ENCODE peak calls at places on chromosomes 13 and 19, in seven cellular contexts. One of them, this sample, is unnamed. For H3K36me3, the result is how much of the 10 kb centered on the place peaks cover.

GRCh38 chr13:74200081-74200480 is 65.9 kb upstream of the KLF12 start:
- DNase-seq in MM.1S: no peak
- DNase-seq in HCT116: no peak
- DNase-seq in hepatocyte: no peak
- DNase-seq in GM23338: no peak
- DNase-seq in GM23248: peak
- DNase-seq in PC-3: no peak
- DNase-seq in this sample: no peak

GRCh38 chr13:94079876-94080275 is 399.6 kb downstream of the DCT start:
- DNase-seq in MM.1S: no peak
- DNase-seq in HCT116: no peak
- DNase-seq in hepatocyte: no peak
- DNase-seq in GM23338: no peak
- DNase-seq in GM23248: peak
- DNase-seq in PC-3: no peak
- DNase-seq in this sample: no peak

GRCh38 chr19:46670874-46671273 is 9.9 kb upstream of the DACT3 start:
- DNase-seq in MM.1S: no peak
- DNase-seq in HCT116: no peak
- DNase-seq in hepatocyte: no peak
- DNase-seq in GM23338: no peak
- DNase-seq in GM23248: peak
- DNase-seq in PC-3: peak
- DNase-seq in this sample: no peak

GRCh38 chr13:109741966-109742365 is 44.4 kb downstream of the IRS2 start:
- DNase-seq in MM.1S: no peak
- DNase-seq in HCT116: no peak
- DNase-seq in hepatocyte: no peak
- DNase-seq in GM23338: no peak
- DNase-seq in GM23248: no peak
- DNase-seq in PC-3: no peak
- DNase-seq in this sample: no peak

GRCh38 chr13:43757266-43757665 is 29.5 kb downstream of the ENOX1 start:
- DNase-seq in MM.1S: peak
- DNase-seq in HCT116: no peak
- DNase-seq in hepatocyte: no peak
- DNase-seq in GM23338: no peak
- DNase-seq in GM23248: no peak
- DNase-seq in PC-3: no peak
- DNase-seq in this sample: no peak

GRCh38 chr13:109126973-109127615 is 497.7 kb downstream of the MYO16 start:
- DNase-seq in MM.1S: no peak
- DNase-seq in HCT116: no peak
- DNase-seq in hepatocyte: no peak
- DNase-seq in GM23338: no peak
- DNase-seq in GM23248: no peak
- DNase-seq in PC-3: no peak
- DNase-seq in this sample: peak

GRCh38 chr13:109545964-109546363 is 240.4 kb downstream of the IRS2 start:
- DNase-seq in MM.1S: no peak
- DNase-seq in HCT116: no peak
- DNase-seq in hepatocyte: no peak
- DNase-seq in GM23338: peak
- DNase-seq in GM23248: no peak
- DNase-seq in PC-3: no peak
- DNase-seq in this sample: peak

GRCh38 chr19:10238172-10238783 is 7.1 kb upstream of the S1PR2 start:
- DNase-seq in MM.1S: no peak
- DNase-seq in HCT116: no peak
- DNase-seq in hepatocyte: peak
- DNase-seq in GM23338: no peak
- DNase-seq in GM23248: peak
- DNase-seq in PC-3: peak
- DNase-seq in this sample: no peak

GRCh38 chr13:20301391-20302071 is 69.4 kb upstream of the GJB6 start:
- DNase-seq in MM.1S: no peak
- DNase-seq in HCT116: no peak
- DNase-seq in hepatocyte: no peak
- DNase-seq in GM23338: peak
- DNase-seq in GM23248: peak
- DNase-seq in PC-3: no peak
- DNase-seq in this sample: peak

GRCh38 chr19:38729653-38730469 is 14.4 kb downstream of the CAPN12 start:
- DNase-seq in MM.1S: peak
- DNase-seq in HCT116: peak
- DNase-seq in hepatocyte: peak
- DNase-seq in GM23338: peak
- DNase-seq in GM23248: peak
- DNase-seq in PC-3: peak
- DNase-seq in this sample: peak

GRCh38 chr13:105611424-105611823 is 924.0 kb downstream of the EFNB2 start:
- DNase-seq in MM.1S: no peak
- DNase-seq in HCT116: no peak
- DNase-seq in hepatocyte: no peak
- DNase-seq in GM23338: peak
- DNase-seq in GM23248: no peak
- DNase-seq in PC-3: no peak
- DNase-seq in this sample: no peak

GRCh38 chr19:46537136-46538097 is 41.8 kb upstream of the PNMA8B start:
- DNase-seq in MM.1S: peak
- DNase-seq in HCT116: no peak
- DNase-seq in hepatocyte: peak
- DNase-seq in GM23338: peak
- DNase-seq in GM23248: peak
- DNase-seq in PC-3: peak
- DNase-seq in this sample: peak

GRCh38 chr13:57123660-57124059 is 17.1 kb upstream of the PRR20A start:
- DNase-seq in MM.1S: no peak
- DNase-seq in HCT116: no peak
- DNase-seq in hepatocyte: no peak
- DNase-seq in GM23338: no peak
- DNase-seq in GM23248: no peak
- DNase-seq in PC-3: no peak
- DNase-seq in this sample: no peak

GRCh38 chr13:98252931-98253470 is 75.9 kb upstream of the RNF113B start:
- DNase-seq in MM.1S: no peak
- DNase-seq in HCT116: peak
- DNase-seq in hepatocyte: peak
- DNase-seq in GM23338: no peak
- DNase-seq in GM23248: peak
- DNase-seq in PC-3: no peak
- DNase-seq in this sample: no peak

GRCh38 chr13:104571161-104571889 is 1505.1 kb upstream of the SLC10A2 start:
- DNase-seq in MM.1S: peak
- DNase-seq in HCT116: peak
- DNase-seq in hepatocyte: peak
- DNase-seq in GM23338: peak
- DNase-seq in GM23248: peak
- DNase-seq in PC-3: peak
- DNase-seq in this sample: peak

GRCh38 chr13:22412452-22412851 is 741.6 kb downstream of the FGF9 start:
- DNase-seq in MM.1S: no peak
- DNase-seq in HCT116: no peak
- DNase-seq in hepatocyte: no peak
- DNase-seq in GM23338: no peak
- DNase-seq in GM23248: no peak
- DNase-seq in PC-3: no peak
- DNase-seq in this sample: no peak

GRCh38 chr19:44807652-44808462 is 1.0 kb upstream of the BCAM start:
- DNase-seq in MM.1S: no peak
- DNase-seq in HCT116: peak
- DNase-seq in hepatocyte: peak
- DNase-seq in GM23338: peak
- DNase-seq in GM23248: peak
- DNase-seq in PC-3: peak
- DNase-seq in this sample: peak

GRCh38 chr19:54431255-54431838 is 16.1 kb downstream of the TTYH1 start:
- DNase-seq in MM.1S: no peak
- DNase-seq in HCT116: peak
- DNase-seq in hepatocyte: no peak
- DNase-seq in GM23338: no peak
- DNase-seq in GM23248: no peak
- DNase-seq in PC-3: peak
- DNase-seq in this sample: no peak

GRCh38 chr19:54123682-54124081 is 8.1 kb downstream of the PRPF31 start:
- DNase-seq in MM.1S: no peak
- DNase-seq in HCT116: no peak
- DNase-seq in hepatocyte: no peak
- DNase-seq in GM23338: no peak
- DNase-seq in GM23248: no peak
- DNase-seq in PC-3: no peak
- DNase-seq in this sample: no peak

DNA sequence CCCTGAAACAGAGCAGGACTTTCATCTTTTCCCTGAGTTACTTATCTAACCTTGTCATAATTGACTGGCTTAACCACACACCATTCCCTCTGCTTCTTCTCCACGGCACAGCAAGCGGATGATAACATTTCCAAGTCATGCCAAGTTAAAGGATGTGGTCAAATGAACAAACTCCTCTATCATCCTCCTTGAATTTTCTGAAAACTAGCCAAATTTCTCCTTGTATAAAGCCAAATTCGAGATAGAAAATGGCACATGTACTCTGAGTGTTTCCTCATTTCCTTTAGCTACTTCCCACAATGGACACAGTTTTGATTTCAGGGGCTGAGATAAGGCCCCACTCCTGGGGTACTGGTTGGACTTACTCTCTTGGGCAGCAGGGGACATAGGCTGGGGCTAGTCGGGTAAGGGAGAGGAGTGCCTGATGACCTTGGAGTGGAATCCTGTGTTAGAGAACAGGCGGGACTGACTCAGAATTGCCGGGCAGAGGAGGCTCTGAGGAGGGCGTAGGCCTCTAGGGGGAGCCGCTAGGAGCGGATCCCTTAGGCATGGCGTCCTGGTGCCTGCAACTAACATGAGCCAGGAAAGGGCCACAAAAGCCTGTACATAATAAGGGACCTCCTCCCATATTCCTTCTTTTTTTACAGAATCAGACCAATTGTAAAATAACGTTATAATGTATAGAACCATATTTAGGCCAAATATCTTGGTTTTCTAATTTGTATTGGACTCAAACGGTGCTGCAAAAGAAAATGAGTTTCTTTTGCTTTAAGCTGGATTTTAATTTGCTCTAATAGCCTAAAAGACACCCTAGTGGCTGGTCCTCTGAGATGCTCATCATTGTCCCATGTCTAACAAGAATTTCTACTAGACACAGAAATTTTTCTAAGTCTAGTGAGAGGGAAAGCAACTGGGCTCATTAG is 20.4 kb upstream of the TMTC4 start:
- DNase-seq in MM.1S: no peak
- DNase-seq in HCT116: peak
- DNase-seq in hepatocyte: peak
- DNase-seq in GM23338: peak
- DNase-seq in GM23248: peak
- DNase-seq in PC-3: peak
- DNase-seq in this sample: peak
- TF ChIP-seq EZH2phosphoT487 in MM.1S: no peak
- TF ChIP-seq EZH2phosphoT487 in HCT116: no peak
- TF ChIP-seq EZH2phosphoT487 in hepatocyte: no peak
- TF ChIP-seq EZH2phosphoT487 in GM23338: no peak
- TF ChIP-seq EZH2phosphoT487 in GM23248: no peak
- TF ChIP-seq EZH2phosphoT487 in PC-3: no peak
- TF ChIP-seq EZH2phosphoT487 in this sample: no peak

DNA sequence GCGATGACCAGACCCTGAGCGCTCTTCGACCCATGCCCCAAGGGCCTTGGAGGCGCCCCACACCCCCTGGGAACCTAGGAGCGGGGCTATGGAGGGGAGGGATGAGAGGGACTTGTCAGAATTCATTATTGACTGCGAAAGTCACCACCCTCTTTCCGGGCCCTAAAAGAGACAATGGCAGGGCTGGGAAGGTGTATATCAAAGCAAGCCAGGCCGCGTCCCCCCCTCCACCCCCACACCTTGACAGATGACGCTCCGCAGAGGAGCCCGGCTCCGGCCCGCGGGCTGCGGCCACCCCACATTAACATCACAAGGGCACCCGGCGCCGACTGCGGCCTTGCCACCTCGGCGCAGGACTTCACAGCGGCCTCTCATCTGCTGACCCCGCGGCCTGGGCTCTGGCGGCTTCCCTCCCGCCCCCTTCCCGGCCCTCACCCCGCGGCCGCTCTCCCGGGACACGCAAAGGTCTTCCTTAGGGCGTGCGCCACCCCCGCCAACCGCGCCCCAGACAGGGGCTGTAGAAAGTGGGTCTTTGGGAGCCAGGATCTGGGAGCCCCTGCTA is 2.4 kb downstream of the CDX2 start:
- DNase-seq in MM.1S: no peak
- DNase-seq in HCT116: no peak
- DNase-seq in hepatocyte: no peak
- DNase-seq in GM23338: peak
- DNase-seq in GM23248: no peak
- DNase-seq in PC-3: no peak
- DNase-seq in this sample: peak
- TF ChIP-seq EZH2 in MM.1S: no peak
- TF ChIP-seq EZH2 in HCT116: no peak
- TF ChIP-seq EZH2 in hepatocyte: no peak
- TF ChIP-seq EZH2 in GM23338: peak
- TF ChIP-seq EZH2 in GM23248: no peak
- TF ChIP-seq EZH2 in PC-3: no peak
- TF ChIP-seq EZH2 in this sample: peak

DNA sequence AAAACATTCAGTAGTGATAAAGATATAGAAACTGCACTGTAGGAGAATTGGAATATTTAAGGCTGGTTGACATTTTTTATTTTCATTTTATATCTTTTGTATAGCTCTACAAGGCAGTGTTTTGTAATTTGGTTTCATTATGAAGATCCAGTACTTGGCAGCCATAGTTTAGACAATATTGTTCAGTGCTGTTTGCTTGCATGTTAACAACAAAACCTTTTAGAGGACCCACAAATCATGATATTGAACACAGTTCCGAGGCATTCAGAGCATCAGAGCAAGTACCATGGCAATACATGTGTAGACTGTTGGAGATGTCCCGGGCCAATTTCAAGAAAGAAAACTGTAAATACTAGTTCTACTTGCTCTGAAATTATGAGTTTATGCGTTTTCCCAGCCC is 25.6 kb upstream of the GARRE1 start:
- DNase-seq in MM.1S: no peak
- DNase-seq in HCT116: no peak
- DNase-seq in hepatocyte: no peak
- DNase-seq in GM23338: no peak
- DNase-seq in GM23248: no peak
- DNase-seq in PC-3: no peak
- DNase-seq in this sample: no peak
- H3K36me3 ChIP-seq in MM.1S: under half
- H3K36me3 ChIP-seq in HCT116: under half
- H3K36me3 ChIP-seq in hepatocyte: under half
- H3K36me3 ChIP-seq in GM23338: under half
- H3K36me3 ChIP-seq in GM23248: under half
- H3K36me3 ChIP-seq in PC-3: under half
- H3K36me3 ChIP-seq in this sample: under half

DNA sequence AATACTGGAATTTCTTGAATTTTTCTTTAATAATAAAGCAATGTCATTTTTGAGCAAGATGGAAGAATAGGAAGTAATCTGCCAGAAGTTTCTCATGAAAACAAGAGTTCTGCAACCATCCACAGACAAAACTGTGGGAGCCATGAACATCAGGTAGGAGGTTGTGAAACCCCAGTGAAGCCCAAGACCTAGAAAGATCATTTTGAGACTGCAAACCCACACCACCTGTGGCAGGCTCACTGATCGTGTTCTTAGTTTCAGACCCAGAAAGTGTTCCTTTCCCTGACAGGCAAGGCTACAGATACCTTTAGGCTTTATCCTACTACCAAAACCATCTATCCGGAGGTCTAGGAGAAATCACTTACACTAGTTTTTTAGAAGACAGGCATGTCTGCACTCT is 2189.8 kb upstream of the PCDH20 start:
- DNase-seq in MM.1S: no peak
- DNase-seq in HCT116: no peak
- DNase-seq in hepatocyte: no peak
- DNase-seq in GM23338: no peak
- DNase-seq in GM23248: no peak
- DNase-seq in PC-3: no peak
- DNase-seq in this sample: no peak
- TF ChIP-seq EZH2phosphoT487 in MM.1S: no peak
- TF ChIP-seq EZH2phosphoT487 in HCT116: no peak
- TF ChIP-seq EZH2phosphoT487 in hepatocyte: no peak
- TF ChIP-seq EZH2phosphoT487 in GM23338: no peak
- TF ChIP-seq EZH2phosphoT487 in GM23248: no peak
- TF ChIP-seq EZH2phosphoT487 in PC-3: no peak
- TF ChIP-seq EZH2phosphoT487 in this sample: no peak

This sample was measured in neural progenitor cell.